ENCODE peak calls at places on chromosome 5, in five cellular contexts. K is effector CD4-positive, alpha-beta T cell; Z is myocyte; W is HTR-8/SVneo; Y is OCI-M1. O is an unnamed sample.

GRCh38 chr5:72523960-72524582 is 16.9 kb upstream of the ZNF366 start:
- DNase-seq in K (no peak), Z (peak), W (peak), Y (peak), O (no peak)

GRCh38 chr5:138643040-138643791 is 68.0 kb upstream of the HSPA9 start:
- DNase-seq in K (no peak), Z (no peak), W (no peak), Y (no peak), O (no peak)

GRCh38 chr5:169706758-169707450 is 69.8 kb downstream of the DOCK2 start:
- DNase-seq in K (no peak), Z (peak), W (no peak), Y (no peak), O (no peak)

GRCh38 chr5:10649518-10650410 is 85.9 kb downstream of the ANKRD33B start:
- DNase-seq in K (no peak), Z (no peak), W (no peak), Y (no peak), O (no peak)

GRCh38 chr5:172715421-172715780 is 55.6 kb downstream of the DUSP1 start:
- DNase-seq in K (no peak), Z (no peak), W (no peak), Y (no peak), O (no peak)

GRCh38 chr5:56833325-56833724 is 18.0 kb downstream of the MAP3K1 start:
- DNase-seq in K (peak), Z (no peak), W (no peak), Y (no peak), O (no peak)

GRCh38 chr5:134527156-134527960 is 1.9 kb downstream of the JADE2 start:
- DNase-seq in K (peak), Z (peak), W (peak), Y (peak), O (peak)

GRCh38 chr5:174493536-174493935 is 230.8 kb upstream of the MSX2 start:
- DNase-seq in K (no peak), Z (no peak), W (no peak), Y (no peak), O (no peak)

GRCh38 chr5:150066901-150067396 is 19.4 kb downstream of the CSF1R start:
- DNase-seq in K (no peak), Z (no peak), W (no peak), Y (no peak), O (no peak)

GRCh38 chr5:176653401-176653800 is 6.1 kb downstream of the TSPAN17 start:
- DNase-seq in K (no peak), Z (peak), W (no peak), Y (no peak), O (no peak)

GRCh38 chr5:4198461-4198860 is 602.8 kb downstream of the IRX1 start:
- DNase-seq in K (no peak), Z (no peak), W (no peak), Y (no peak), O (no peak)

GRCh38 chr5:39892708-39893107 is 467.9 kb upstream of the DAB2 start:
- DNase-seq in K (no peak), Z (peak), W (no peak), Y (peak), O (no peak)

GRCh38 chr5:143824851-143825720 is 13.1 kb downstream of the HMHB1 start:
- DNase-seq in K (peak), Z (peak), W (peak), Y (peak), O (peak)

GRCh38 chr5:157049605-157050004 is 9.3 kb downstream of the HAVCR1 start:
- DNase-seq in K (no peak), Z (no peak), W (peak), Y (no peak), O (no peak)

GRCh38 chr5:73218552-73219171 is 45.7 kb downstream of the TMEM174 start:
- DNase-seq in K (no peak), Z (peak), W (peak), Y (peak), O (no peak)

GRCh38 chr5:142805339-142805738 is 35.2 kb downstream of the ARHGAP26 start:
- DNase-seq in K (no peak), Z (no peak), W (no peak), Y (no peak), O (no peak)

GRCh38 chr5:115487750-115488149 is 56.8 kb downstream of the FEM1C start:
- DNase-seq in K (no peak), Z (no peak), W (no peak), Y (no peak), O (no peak)

GRCh38 chr5:93476211-93476851 is 104.7 kb downstream of the NR2F1-AS1 start:
- DNase-seq in K (no peak), Z (no peak), W (no peak), Y (no peak), O (no peak)

GRCh38 chr5:113047733-113048652 is 71.4 kb downstream of the DCP2 start:
- DNase-seq in K (no peak), Z (no peak), W (no peak), Y (peak), O (no peak)

GRCh38 chr5:168992687-168993086 is 308.3 kb downstream of the SLIT3 start:
- DNase-seq in K (no peak), Z (no peak), W (peak), Y (no peak), O (no peak)

GRCh38 chr5:164354138-164354751 is 848.8 kb downstream of the MAT2B start:
- DNase-seq in K (no peak), Z (no peak), W (no peak), Y (peak), O (no peak)

GRCh38 chr5:91219803-91220371 is 163.2 kb downstream of the ARRDC3 start:
- DNase-seq in K (no peak), Z (peak), W (no peak), Y (peak), O (no peak)

O was measured in pancreas.